ENCODE peak calls at places on chromosomes 6 and 20, in six cellular contexts. Q is right atrium auricular region, C is Panc1, K is psoas muscle, N is cardiac muscle cell, V is pancreas. F is an unnamed sample. For H3K4me1, the result is how much of the 10 kb centered on the place peaks cover.

GRCh38 chr20:32292548-32292947 is 15.1 kb downstream of the KIF3B start:
- DNase-seq in Q (no peak), C (no peak), K (no peak), N (no peak), V (no peak), F (no peak)

GRCh38 chr6:37777272-37777736 is 42.2 kb upstream of the ZFAND3 start:
- DNase-seq in Q (no peak), C (no peak), K (no peak), N (no peak), V (no peak), F (no peak)

GRCh38 chr6:111805511-111806181 is 67.6 kb downstream of the FYN start:
- DNase-seq in Q (no peak), C (no peak), K (no peak), N (peak), V (no peak), F (no peak)

GRCh38 chr6:31004285-31004684 is 6.0 kb upstream of the MUC22 start:
- DNase-seq in Q (no peak), C (no peak), K (no peak), N (no peak), V (no peak), F (no peak)

GRCh38 chr6:40744835-40745234 is 157.7 kb upstream of the LRFN2 start:
- DNase-seq in Q (no peak), C (no peak), K (no peak), N (no peak), V (no peak), F (no peak)

GRCh38 chr6:84033523-84034451 is at the start of gene MRAP2:
- DNase-seq in Q (no peak), C (no peak), K (no peak), N (peak), V (peak), F (peak)

GRCh38 chr6:125325586-125325985 is 23.8 kb upstream of the HDDC2 start:
- DNase-seq in Q (no peak), C (no peak), K (no peak), N (peak), V (no peak), F (no peak)

GRCh38 chr20:42492285-42492684 is 697.4 kb downstream of the PTPRT start:
- DNase-seq in Q (no peak), C (no peak), K (no peak), N (no peak), V (no peak), F (no peak)

GRCh38 chr6:108635505-108636226 is 74.9 kb downstream of the FOXO3 start:
- DNase-seq in Q (no peak), C (no peak), K (no peak), N (no peak), V (no peak), F (no peak)

GRCh38 chr20:44051661-44052000 is 135.4 kb downstream of the JPH2 start:
- DNase-seq in Q (peak), C (no peak), K (no peak), N (no peak), V (no peak), F (peak)

GRCh38 chr20:17898548-17898994 is 70.0 kb downstream of the SNX5 start:
- DNase-seq in Q (peak), C (peak), K (peak), N (peak), V (peak), F (peak)

GRCh38 chr6:11609324-11610071 is 71.9 kb downstream of the TMEM170B start:
- DNase-seq in Q (peak), C (no peak), K (no peak), N (peak), V (no peak), F (peak)

GRCh38 chr6:16437095-16437494 is 198.7 kb downstream of the GMPR start:
- DNase-seq in Q (no peak), C (no peak), K (no peak), N (no peak), V (no peak), F (no peak)

GRCh38 chr6:2853766-2854393 is 12.2 kb upstream of the SERPINB1 start:
- DNase-seq in Q (peak), C (peak), K (no peak), N (peak), V (peak), F (no peak)

GRCh38 chr6:152170702-152171667 is 363.5 kb downstream of the ESR1 start:
- DNase-seq in Q (no peak), C (no peak), K (no peak), N (peak), V (no peak), F (no peak)

GRCh38 chr6:132466952-132467351 is 46.0 kb downstream of the STX7 start:
- DNase-seq in Q (no peak), C (no peak), K (no peak), N (peak), V (no peak), F (no peak)

GRCh38 chr6:105359419-105360366 is 43.2 kb downstream of the PREP start:
- DNase-seq in Q (no peak), C (no peak), K (no peak), N (peak), V (no peak), F (no peak)

GRCh38 chr6:28747083-28747630 is 176.6 kb downstream of the TRIM27 start:
- DNase-seq in Q (no peak), C (no peak), K (no peak), N (no peak), V (no peak), F (peak)

GRCh38 chr6:149012040-149012545 is 265.3 kb downstream of the UST start:
- DNase-seq in Q (no peak), C (no peak), K (no peak), N (peak), V (no peak), F (no peak)

GRCh38 chr6:45415315-45415714 is 37.6 kb upstream of the SUPT3H start:
- DNase-seq in Q (no peak), C (no peak), K (no peak), N (peak), V (no peak), F (no peak)

GRCh38 chr20:14444106-14444505 is 106.7 kb upstream of the FLRT3 start:
- DNase-seq in Q (no peak), C (no peak), K (no peak), N (peak), V (no peak), F (no peak)

GRCh38 chr6:7938562-7939185 is 28.1 kb upstream of the TXNDC5 start:
- DNase-seq in Q (no peak), C (no peak), K (no peak), N (no peak), V (no peak), F (no peak)

DNA sequence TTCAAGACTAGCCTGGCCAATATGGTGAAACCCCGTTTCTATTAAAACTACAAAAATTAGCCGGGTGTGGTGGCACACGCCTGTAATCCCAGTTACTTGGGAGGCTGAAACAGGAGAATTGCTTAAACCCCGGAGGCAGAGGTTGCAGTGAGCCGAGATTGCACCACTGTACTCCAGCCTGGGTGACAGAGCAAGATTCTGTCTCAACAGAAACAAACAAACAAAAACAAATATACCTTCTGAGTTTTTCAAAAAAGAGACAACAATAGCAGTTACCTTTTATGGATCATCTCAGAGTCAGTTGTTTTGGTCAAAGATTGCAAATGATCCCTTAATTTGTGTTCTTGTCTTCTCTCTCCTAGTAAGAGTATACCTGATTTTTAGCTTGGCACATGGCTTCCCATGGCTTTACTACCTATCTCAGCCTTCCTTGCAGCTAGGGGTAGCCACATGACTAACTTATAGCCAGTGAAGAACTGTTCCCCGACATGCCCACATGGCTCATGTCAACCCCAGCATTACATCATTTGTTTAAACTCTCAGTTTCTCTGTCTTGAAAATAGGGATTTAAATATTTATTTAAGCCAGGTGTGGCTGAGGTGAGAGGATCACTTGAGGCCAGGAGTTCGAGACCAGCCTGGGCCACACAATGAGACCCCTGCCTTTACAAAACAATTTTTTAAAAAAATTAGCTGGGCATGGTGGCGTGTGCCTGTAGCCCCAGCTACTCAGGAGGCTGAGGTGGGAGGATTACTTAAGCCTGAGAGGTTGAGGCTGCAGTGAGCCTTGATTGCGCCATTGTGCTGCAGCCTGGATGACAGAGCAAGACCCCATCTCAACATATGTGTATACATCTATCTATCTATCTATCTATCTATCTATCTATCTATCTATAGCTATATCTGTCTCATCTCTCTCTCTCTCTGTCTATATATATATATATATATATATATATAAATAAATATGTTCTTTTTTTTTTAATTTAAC is 25.0 kb upstream of the SLC9A8 start:
- DNase-seq in Q (no peak), C (no peak), K (no peak), N (no peak), V (no peak), F (no peak)
- H3K4me3 ChIP-seq in Q (no peak), C (no peak), K (no peak), N (no peak), V (no peak), F (no peak)

GRCh38 chr6:34538581-34538980 is 17.5 kb downstream of the SPDEF start:
- DNase-seq in Q (no peak), C (no peak), K (no peak), N (no peak), V (no peak), F (no peak)
- H3K4me1 ChIP-seq in Q (under half), C (under half), K (under half), N (under half), V (under half), F (under half)

GRCh38 chr6:157985378-157986155 is 3.9 kb downstream of the SYNJ2 start:
- DNase-seq in Q (no peak), C (no peak), K (no peak), N (no peak), V (no peak), F (peak)
- H3K4me3 ChIP-seq in Q (no peak), C (peak), K (no peak), N (no peak), V (no peak), F (no peak)

GRCh38 chr6:116105247-116105646 is 4.6 kb downstream of the NT5DC1 start:
- DNase-seq in Q (no peak), C (no peak), K (no peak), N (no peak), V (no peak), F (no peak)
- H3K4me1 ChIP-seq in Q (under half), C (under half), K (under half), N (under half), V (under half), F (under half)

GRCh38 chr20:651713-652610 is 1.0 kb downstream of the SRXN1 start:
- DNase-seq in Q (peak), C (no peak), K (no peak), N (no peak), V (no peak), F (peak)

GRCh38 chr20:653110-653589 is at the start of gene SRXN1:
- DNase-seq in Q (peak), C (no peak), K (peak), N (peak), V (peak), F (peak)

GRCh38 chr20:652611-653109 is 340 bp downstream of the SRXN1 start:
- DNase-seq in Q (no peak), C (no peak), K (no peak), N (peak), V (peak), F (peak)

GRCh38 chr20:654427-654770 is 1.4 kb upstream of the SRXN1 start:
- DNase-seq in Q (no peak), C (no peak), K (no peak), N (no peak), V (no peak), F (no peak)

GRCh38 chr20:653590-654426 is 808 bp upstream of the SRXN1 start:
- DNase-seq in Q (no peak), C (no peak), K (no peak), N (no peak), V (no peak), F (no peak)
- H3K4me3 ChIP-seq in Q (peak), C (peak), K (peak), N (peak), V (peak), F (peak)

GRCh38 chr20:2955257-2955950 is 82.1 kb downstream of the PTPRA start:
- DNase-seq in Q (no peak), C (no peak), K (no peak), N (no peak), V (no peak), F (no peak)

GRCh38 chr20:2956480-2956879 is 83.2 kb downstream of the PTPRA start:
- DNase-seq in Q (no peak), C (no peak), K (no peak), N (no peak), V (no peak), F (no peak)
- H3K4me1 ChIP-seq in Q (under half), C (under half), K (under half), N (under half), V (under half), F (under half)

GRCh38 chr6:36769676-36770499 is 69.4 kb downstream of the CPNE5 start:
- DNase-seq in Q (no peak), C (no peak), K (peak), N (peak), V (no peak), F (no peak)
- H3K4me3 ChIP-seq in Q (no peak), C (no peak), K (no peak), N (no peak), V (no peak), F (no peak)

GRCh38 chr20:57251949-57252348 is 14.5 kb downstream of the BMP7 start:
- DNase-seq in Q (no peak), C (no peak), K (no peak), N (no peak), V (no peak), F (no peak)

GRCh38 chr20:57250607-57251343 is 15.7 kb downstream of the BMP7 start:
- DNase-seq in Q (no peak), C (no peak), K (no peak), N (no peak), V (no peak), F (no peak)

GRCh38 chr20:57251344-57251743 is 15.1 kb downstream of the BMP7 start:
- DNase-seq in Q (no peak), C (no peak), K (no peak), N (no peak), V (no peak), F (no peak)

GRCh38 chr20:57255183-57255582 is 11.3 kb downstream of the BMP7 start:
- DNase-seq in Q (no peak), C (no peak), K (no peak), N (no peak), V (no peak), F (no peak)

DNA sequence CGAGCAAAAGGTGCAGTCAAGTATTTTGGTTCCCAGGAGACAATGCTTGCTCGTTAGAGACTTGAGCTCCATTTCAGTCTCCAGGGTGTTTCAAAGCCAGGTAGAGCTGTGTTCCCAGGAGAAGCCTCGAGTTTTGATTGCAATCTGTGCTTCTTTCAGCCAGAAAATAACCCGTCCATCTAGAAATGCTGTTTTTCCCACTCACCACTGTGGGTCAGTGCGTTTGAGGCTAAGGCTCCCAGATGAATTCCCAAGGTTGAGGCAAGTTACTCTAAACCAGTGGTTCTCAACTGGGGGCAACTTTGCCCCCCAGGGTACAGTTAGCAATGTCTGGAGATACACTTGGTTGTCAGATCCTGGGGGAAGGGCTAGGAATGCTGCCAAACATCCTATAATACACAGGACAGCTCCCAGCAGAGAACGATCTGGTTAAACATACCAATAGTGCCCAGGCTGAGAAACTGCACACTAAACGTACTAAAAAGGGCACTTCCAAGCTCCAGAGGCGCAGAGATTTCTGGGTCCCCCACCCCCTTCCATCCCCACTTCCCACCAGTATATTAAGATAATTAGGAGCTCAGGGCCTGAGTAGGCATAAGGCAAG is 13.8 kb downstream of the BMP7 start:
- DNase-seq in Q (no peak), C (no peak), K (no peak), N (no peak), V (no peak), F (no peak)
- H3K4me1 ChIP-seq in Q (under half), C (under half), K (under half), N (under half), V (under half), F (under half)

DNA sequence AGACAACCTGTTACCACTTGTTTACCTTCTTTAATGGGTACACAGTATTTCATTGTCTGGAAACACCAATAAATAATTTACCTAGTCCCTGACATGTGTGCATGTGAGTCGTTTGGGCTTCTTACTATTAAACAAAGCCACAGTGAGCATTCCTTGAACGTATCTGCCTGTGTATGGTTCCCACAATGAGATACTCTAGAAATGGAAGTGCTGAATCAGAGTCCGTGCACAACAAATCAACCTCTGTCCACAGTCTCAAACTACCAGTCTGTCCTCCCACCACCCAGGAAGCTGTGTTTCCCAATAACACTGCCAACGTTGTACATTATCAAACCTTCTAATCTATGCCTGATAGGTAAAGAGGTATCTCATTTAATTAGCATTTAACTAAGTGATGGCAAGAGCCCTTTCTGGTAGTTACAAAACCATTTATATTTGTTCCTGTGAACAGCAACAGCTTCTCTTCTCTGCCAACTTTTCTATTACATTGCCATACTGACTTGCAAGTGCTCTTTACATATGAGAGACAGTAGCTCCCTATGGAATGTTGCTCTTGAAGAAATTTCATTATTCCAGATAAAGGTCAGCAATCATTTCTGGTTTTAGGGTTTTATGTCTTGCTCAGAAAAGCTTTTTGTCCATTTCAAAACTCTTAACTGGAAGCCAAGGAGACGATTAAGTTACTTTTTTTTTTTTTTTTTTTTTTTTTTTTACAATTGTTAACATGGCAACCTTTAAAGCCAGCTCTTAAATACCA is 14.7 kb downstream of the JAG1 start:
- DNase-seq in Q (no peak), C (no peak), K (no peak), N (no peak), V (no peak), F (no peak)
- H3K4me3 ChIP-seq in Q (no peak), C (no peak), K (no peak), N (no peak), V (no peak), F (no peak)

DNA sequence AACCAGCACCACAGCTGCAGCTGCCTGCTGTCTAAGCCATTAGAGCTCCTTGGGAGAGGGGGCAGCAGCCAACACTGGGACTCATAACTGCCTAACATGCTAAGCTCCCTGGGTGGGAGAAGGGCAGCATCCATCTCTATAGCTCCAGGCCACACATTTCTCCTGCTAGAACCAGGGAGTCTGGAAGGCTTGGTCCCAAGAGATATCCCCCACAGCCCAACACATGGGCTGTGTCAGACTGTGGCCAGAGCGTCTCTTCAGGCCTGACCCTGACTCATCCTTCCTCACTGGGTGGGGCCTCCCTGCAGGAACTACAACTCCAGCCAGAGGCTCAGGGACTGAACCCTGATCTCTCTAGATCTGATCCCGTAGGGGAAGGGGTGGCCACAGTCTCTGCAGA is 411.1 kb downstream of the HDGFL1 start:
- DNase-seq in Q (no peak), C (no peak), K (no peak), N (peak), V (no peak), F (no peak)
- H3K4me1 ChIP-seq in Q (under half), C (under half), K (under half), N (under half), V (under half), F (under half)